ENCODE peak calls at places on chromosome 17, in seven cellular contexts. C is H9, L is IMR-90, D is mesendoderm, N is neuronal stem cell, F is mesenchymal stem cell, S is H1. R is an unnamed sample.
A peak's percentile ranks its signal among the peaks of the same experiment; 100 is the strongest.

GRCh38 chr17:31494259-31495048 is 103.0 kb downstream of the RAB11FIP4 start:
- DNase-seq in D (peak; percentile 45), N (no peak), F (no peak), L (no peak), S (no peak), C (no peak), R (peak; percentile 59)

GRCh38 chr17:1551741-1552140 is 10.9 kb downstream of the PITPNA start:
- DNase-seq in L (no peak), D (no peak), C (no peak), S (no peak), F (no peak), N (no peak), R (no peak)

GRCh38 chr17:57665696-57666095 is 79.4 kb downstream of the CCDC182 start:
- DNase-seq in L (no peak), D (no peak), C (peak; percentile 31), F (no peak), S (no peak), N (no peak), R (no peak)

GRCh38 chr17:46147167-46147749 is 46.0 kb downstream of the KANSL1 start:
- DNase-seq in S (no peak), L (no peak), F (no peak), C (no peak), N (no peak), D (no peak), R (no peak)

GRCh38 chr17:38745545-38745944 is 2.6 kb downstream of the PCGF2 start:
- DNase-seq in D (no peak), C (no peak), L (no peak), N (no peak), F (no peak), S (no peak), R (no peak)

GRCh38 chr17:35866356-35866950 is 2.2 kb downstream of the HEATR9 start:
- DNase-seq in S (no peak), F (peak; percentile 31), N (no peak), C (no peak), L (peak; percentile 16), D (no peak), R (no peak)

GRCh38 chr17:14693382-14693781 is 392.5 kb downstream of the HS3ST3B1 start:
- DNase-seq in L (no peak), N (no peak), S (no peak), D (no peak), C (no peak), F (no peak), R (no peak)

GRCh38 chr17:16106161-16106891 is 106.7 kb downstream of the TTC19 start:
- DNase-seq in F (peak; percentile 86), S (no peak), C (no peak), N (no peak), L (peak; percentile 79), D (no peak), R (no peak)

GRCh38 chr17:44960654-44961053 is 7.4 kb downstream of the C1QL1 start:
- DNase-seq in D (no peak), L (no peak), F (no peak), C (no peak), S (no peak), N (no peak), R (no peak)

GRCh38 chr17:19330271-19330670 is 32.3 kb downstream of the B9D1 start:
- DNase-seq in S (no peak), D (no peak), F (no peak), C (no peak), L (no peak), N (no peak), R (no peak)

GRCh38 chr17:72562628-72563188 is 441.9 kb downstream of the SOX9 start:
- DNase-seq in D (no peak), C (no peak), S (no peak), L (no peak), N (no peak), F (no peak), R (no peak)

GRCh38 chr17:74742153-74742515 is 5.1 kb downstream of the RAB37 start:
- DNase-seq in D (no peak), F (no peak), L (peak; percentile 31), N (no peak), S (no peak), C (peak; percentile 45), R (no peak)

GRCh38 chr17:51718945-51719344 is 439.6 kb downstream of the CA10 start:
- DNase-seq in N (no peak), S (no peak), L (no peak), F (no peak), D (no peak), C (no peak), R (no peak)

GRCh38 chr17:58284613-58285421 is 4.1 kb upstream of the MPO start:
- DNase-seq in F (no peak), L (no peak), D (peak; percentile 90), N (no peak), C (peak; percentile 83), S (peak; percentile 62), R (no peak)

GRCh38 chr17:42422958-42423712 is at the start of gene CAVIN1:
- DNase-seq in S (peak; percentile 94), F (peak; percentile 96), C (peak; percentile 99), L (peak; percentile 98), N (peak; percentile 93), D (peak; percentile 94), R (peak; percentile 74)

GRCh38 chr17:73133911-73134649 is 30.7 kb upstream of the SSTR2 start:
- DNase-seq in F (no peak), D (peak; percentile 31), N (no peak), C (no peak), S (no peak), L (no peak), R (no peak)

GRCh38 chr17:81405382-81406005 is 10.2 kb downstream of the BAHCC1 start:
- DNase-seq in N (no peak), D (no peak), S (no peak), F (peak; percentile 94), C (no peak), L (no peak), R (no peak)

GRCh38 chr17:45908935-45909334 is 14.6 kb downstream of the MAPT start:
- DNase-seq in C (peak; percentile 29), D (no peak), N (no peak), L (no peak), S (no peak), F (no peak), R (no peak)

GRCh38 chr17:77723071-77723908 is 235.2 kb upstream of the TNRC6C start:
- DNase-seq in S (peak; percentile 35), L (no peak), N (no peak), F (no peak), C (peak; percentile 26), D (no peak), R (no peak)
- H4K8ac ChIP-seq in S (no peak overlapping the region), L (no peak overlapping the region), N (no peak overlapping the region), F (no peak overlapping the region), C (no peak overlapping the region), D (no peak overlapping the region), R (no peak overlapping the region)

GRCh38 chr17:50136096-50136687 is 6.2 kb upstream of the SAMD14 start:
- DNase-seq in L (no peak), D (no peak), C (no peak), F (no peak), N (no peak), S (no peak), R (no peak)
- H3K23ac ChIP-seq in L (no peak overlapping the region), D (no peak overlapping the region), C (no peak overlapping the region), F (no peak overlapping the region), N (no peak overlapping the region), S (no peak overlapping the region), R (no peak overlapping the region)

DNA sequence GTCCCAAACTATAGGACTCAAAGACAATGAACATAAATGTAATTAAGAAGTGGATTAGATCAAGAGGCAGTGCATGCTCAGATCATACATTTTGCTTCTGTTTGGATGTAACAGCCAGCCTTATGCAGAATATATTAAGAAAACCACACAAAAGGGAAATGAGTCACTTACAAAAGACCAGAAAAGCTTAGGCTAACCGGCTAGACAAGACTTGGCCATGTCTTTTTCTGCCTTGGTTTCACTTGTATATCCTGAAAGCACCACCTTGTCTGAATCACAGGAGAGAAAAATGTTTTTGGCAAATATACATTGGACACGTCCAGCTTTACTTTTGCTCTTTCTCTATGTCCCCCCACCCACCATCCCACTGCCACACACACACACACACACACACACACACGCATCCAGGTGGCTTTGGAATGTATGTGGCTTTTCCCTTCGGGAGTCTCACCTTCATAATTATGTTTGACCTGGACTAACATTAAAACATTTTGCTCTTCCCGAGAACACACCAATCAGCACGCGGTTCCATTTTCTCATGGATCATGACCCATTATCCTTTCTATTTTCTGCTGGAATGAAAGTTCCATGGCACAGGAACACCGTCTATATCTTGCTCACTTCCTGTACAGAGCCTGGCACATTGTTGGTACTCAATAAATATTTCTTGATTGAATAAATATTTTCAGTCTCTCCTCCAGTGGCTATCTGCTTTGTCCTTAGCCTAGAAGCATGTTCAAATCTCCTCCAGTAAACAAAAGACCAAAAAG is 64.6 kb downstream of the CDK5R1 start:
- DNase-seq in L (peak; percentile 50), F (peak; percentile 52), D (no peak), S (no peak), C (no peak), N (no peak), R (peak; percentile 54)
- H4K8ac ChIP-seq in L (no peak overlapping the region), F (no peak overlapping the region), D (no peak overlapping the region), S (no peak overlapping the region), C (no peak overlapping the region), N (no peak overlapping the region), R (no peak overlapping the region)

GRCh38 chr17:64145460-64145750 is 15.5 kb upstream of the ERN1 start:
- DNase-seq in D (no peak), F (no peak), S (no peak), C (no peak), L (no peak), N (no peak), R (no peak)
- H3K23ac ChIP-seq in D (no peak overlapping the region), F (no peak overlapping the region), S (no peak overlapping the region), C (no peak overlapping the region), L (peak overlapping the region; percentile 91), N (peak overlapping the region; percentile 99), R (no peak overlapping the region)

DNA sequence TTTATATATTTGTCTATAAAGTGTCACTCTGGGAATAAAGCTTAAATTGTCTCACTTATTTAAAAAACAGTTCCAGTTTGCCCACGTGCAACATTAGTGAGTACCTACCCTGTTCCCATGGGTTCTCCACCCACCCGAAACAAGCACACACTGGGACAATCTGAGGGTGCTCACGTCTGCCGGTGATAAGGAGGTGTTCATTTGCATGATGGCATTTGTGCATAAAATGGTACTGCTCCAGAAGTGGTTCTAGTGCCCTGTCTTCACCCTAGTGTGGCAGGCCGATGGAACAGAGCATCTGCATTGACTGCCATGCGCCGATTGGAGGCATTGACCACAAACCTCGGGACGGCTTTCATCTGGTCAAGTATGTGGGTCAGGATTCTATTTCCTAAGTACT is 35.6 kb upstream of the ENDOV start:
- DNase-seq in D (no peak), C (no peak), N (no peak), S (no peak), L (no peak), F (no peak), R (no peak)
- H4K8ac ChIP-seq in D (no peak overlapping the region), C (no peak overlapping the region), N (no peak overlapping the region), S (no peak overlapping the region), L (no peak overlapping the region), F (no peak overlapping the region), R (no peak overlapping the region)

R was measured in trophoblast cell.